ENCODE peak calls at places on chromosomes 3 and 15, in six cellular contexts. H is prostate gland; N is CD8-positive, alpha-beta T cell; X is uterus; S is H9; O is neural progenitor cell. E is an unnamed sample.

GRCh38 chr3:144879701-144880100 is 908.1 kb downstream of the DIPK2A start:
- DNase-seq in H (no peak), N (no peak), X (no peak), S (no peak), O (peak; percentile 4), E (no peak)

GRCh38 chr15:33045066-33045810 is 149.3 kb downstream of the FMN1 start:
- DNase-seq in H (no peak), N (no peak), X (no peak), S (no peak), O (no peak), E (no peak)

GRCh38 chr3:134437211-134437752 is 48.5 kb downstream of the ANAPC13 start:
- DNase-seq in H (no peak), N (no peak), X (no peak), S (no peak), O (no peak), E (no peak)

GRCh38 chr3:181555681-181556080 is 156.0 kb upstream of the SOX2 start:
- DNase-seq in H (no peak), N (no peak), X (no peak), S (no peak), O (no peak), E (no peak)

GRCh38 chr15:56866798-56867197 is 51.6 kb upstream of the TCF12 start:
- DNase-seq in H (no peak), N (no peak), X (no peak), S (no peak), O (no peak), E (no peak)

GRCh38 chr3:169524131-169524530 is 139.4 kb downstream of the MECOM start:
- DNase-seq in H (no peak), N (no peak), X (no peak), S (no peak), O (no peak), E (no peak)

GRCh38 chr15:88649753-88650551 is 11.1 kb downstream of the ISG20 start:
- DNase-seq in H (no peak), N (peak; percentile 9), X (peak; percentile 13), S (no peak), O (no peak), E (no peak)

GRCh38 chr3:59425371-59425770 is 375.5 kb upstream of the CFAP20DC start:
- DNase-seq in H (no peak), N (no peak), X (peak; percentile 66), S (no peak), O (no peak), E (peak; percentile 80)

GRCh38 chr3:32951410-32951811 is at the start of gene CCR4:
- DNase-seq in H (no peak), N (peak; percentile 64), X (no peak), S (no peak), O (no peak), E (no peak)

GRCh38 chr3:112813723-112814171 is 32.9 kb downstream of the CD200R1L start:
- DNase-seq in H (no peak), N (no peak), X (no peak), S (no peak), O (no peak), E (no peak)

GRCh38 chr15:49387471-49387870 is 35.6 kb upstream of the FGF7 start:
- DNase-seq in H (no peak), N (no peak), X (no peak), S (no peak), O (no peak), E (no peak)

GRCh38 chr3:151156618-151157216 is 46.3 kb downstream of the GPR171 start:
- DNase-seq in H (no peak), N (no peak), X (no peak), S (no peak), O (peak; percentile 85), E (peak; percentile 43)

GRCh38 chr3:23052230-23053019 is 150.7 kb upstream of the UBE2E2 start:
- DNase-seq in H (no peak), N (no peak), X (no peak), S (peak; percentile 76), O (peak; percentile 23), E (peak; percentile 59)

GRCh38 chr3:21919383-21919782 is 168.4 kb upstream of the ZNF385D start:
- DNase-seq in H (no peak), N (no peak), X (no peak), S (no peak), O (no peak), E (no peak)

GRCh38 chr3:52393131-52393807 is 51.6 kb downstream of the SEMA3G start:
- DNase-seq in H (no peak), N (no peak), X (no peak), S (no peak), O (no peak), E (no peak)

GRCh38 chr3:16885948-16886683 is 1.4 kb downstream of the PLCL2 start:
- DNase-seq in H (no peak), N (no peak), X (no peak), S (no peak), O (no peak), E (no peak)

GRCh38 chr3:20039082-20039764 is 1.0 kb upstream of the KAT2B start:
- DNase-seq in H (no peak), N (no peak), X (no peak), S (no peak), O (peak; percentile 35), E (no peak)

GRCh38 chr3:129837057-129837631 is 56.4 kb downstream of the TMCC1 start:
- DNase-seq in H (no peak), N (no peak), X (no peak), S (no peak), O (no peak), E (no peak)

GRCh38 chr3:196997311-196997710 is 28.7 kb upstream of the PIGZ start:
- DNase-seq in H (no peak), N (no peak), X (no peak), S (peak; percentile 22), O (no peak), E (no peak)

GRCh38 chr3:10417849-10418248 is 87.5 kb downstream of the ATP2B2 start:
- DNase-seq in H (no peak), N (no peak), X (no peak), S (no peak), O (peak; percentile 20), E (no peak)

GRCh38 chr15:89812126-89812846 is 2.4 kb downstream of the ANPEP start:
- DNase-seq in H (peak; percentile 87), N (no peak), X (no peak), S (no peak), O (no peak), E (no peak)

GRCh38 chr15:68151277-68151676 is 53.9 kb downstream of the CALML4 start:
- DNase-seq in H (no peak), N (no peak), X (no peak), S (no peak), O (no peak), E (peak; percentile 7)

GRCh38 chr3:43537206-43537605 is 84.6 kb downstream of the ANO10 start:
- DNase-seq in H (no peak), N (no peak), X (no peak), S (no peak), O (no peak), E (no peak)

GRCh38 chr15:80976851-80977250 is 12.8 kb downstream of the MESD start:
- DNase-seq in H (no peak), N (no peak), X (no peak), S (no peak), O (no peak), E (no peak)

GRCh38 chr3:11735638-11736037 is 91.9 kb upstream of the VGLL4 start:
- DNase-seq in H (no peak), N (no peak), X (no peak), S (no peak), O (no peak), E (no peak)
- TF ChIP-seq CTCF in H (no peak), N (no peak), X (no peak), S (no peak), O (no peak), E (no peak)

GRCh38 chr15:29448320-29448719 is 178.7 kb upstream of the NSMCE3 start:
- DNase-seq in H (no peak), N (no peak), X (no peak), S (no peak), O (no peak), E (no peak)

GRCh38 chr15:29452881-29453731 is 183.5 kb upstream of the NSMCE3 start:
- DNase-seq in H (no peak), N (no peak), X (no peak), S (no peak), O (no peak), E (no peak)

GRCh38 chr15:29449136-29449535 is 179.5 kb upstream of the NSMCE3 start:
- DNase-seq in H (no peak), N (no peak), X (no peak), S (peak; percentile 54), O (peak; percentile 65), E (peak; percentile 9)

GRCh38 chr15:29454506-29454905 is 184.9 kb upstream of the NSMCE3 start:
- DNase-seq in H (no peak), N (no peak), X (no peak), S (no peak), O (no peak), E (no peak)

DNA sequence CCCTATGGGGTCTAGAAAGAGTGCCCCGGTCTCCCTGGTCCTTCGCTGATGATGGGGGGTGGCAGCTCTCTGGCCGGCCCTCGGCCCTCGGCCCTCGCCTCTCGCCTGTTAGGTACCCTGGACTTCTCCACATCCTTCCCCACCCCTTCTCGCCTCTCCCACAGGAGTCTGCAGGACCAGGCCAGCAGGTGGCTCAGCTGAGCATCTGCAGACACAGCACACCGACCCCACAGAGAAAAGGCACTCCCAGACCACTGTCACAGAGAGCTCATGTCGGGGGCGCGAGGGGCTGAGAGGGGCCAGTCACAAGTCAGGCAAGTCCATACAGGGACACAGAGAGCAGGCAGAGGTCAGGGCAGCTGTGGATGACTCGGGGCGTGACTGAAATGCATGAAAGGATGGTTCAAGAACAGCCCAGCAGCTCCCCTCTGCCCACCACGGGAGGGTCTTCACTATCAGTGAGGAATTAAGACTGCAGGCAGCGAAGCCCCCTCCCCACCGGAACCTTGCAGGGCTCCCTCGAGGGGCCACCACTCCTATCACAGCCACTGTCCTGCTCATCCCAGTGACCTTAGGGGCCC is 181.7 kb upstream of the NSMCE3 start:
- DNase-seq in H (no peak), N (no peak), X (no peak), S (peak; percentile 75), O (peak; percentile 60), E (no peak)
- H3K27me3 ChIP-seq in H (no peaks in the 10 kb centered on the region), N (no peaks in the 10 kb centered on the region), X (no peaks in the 10 kb centered on the region), S (no peaks in the 10 kb centered on the region), O (no peaks in the 10 kb centered on the region), E (no peaks in the 10 kb centered on the region)

GRCh38 chr3:149489060-149489690 is 14.7 kb downstream of the TM4SF4 start:
- DNase-seq in H (no peak), N (no peak), X (no peak), S (peak; percentile 52), O (peak; percentile 61), E (no peak)
- TF ChIP-seq CTCF in H (peak; percentile 10), N (no peak), X (no peak), S (peak; percentile 82), O (peak; percentile 67), E (peak; percentile 85)

GRCh38 chr15:78341057-78341763 is 1.1 kb downstream of the CRABP1 start:
- DNase-seq in H (no peak), N (no peak), X (no peak), S (peak; percentile 78), O (peak; percentile 76), E (no peak)

GRCh38 chr15:78350058-78350457 is 9.9 kb downstream of the CRABP1 start:
- DNase-seq in H (no peak), N (no peak), X (no peak), S (no peak), O (no peak), E (no peak)

GRCh38 chr15:78347586-78348543 is 7.7 kb downstream of the CRABP1 start:
- DNase-seq in H (peak; percentile 52), N (no peak), X (no peak), S (no peak), O (peak; percentile 53), E (no peak)

GRCh38 chr15:78343431-78343830 is 3.3 kb downstream of the CRABP1 start:
- DNase-seq in H (no peak), N (no peak), X (no peak), S (no peak), O (peak; percentile 51), E (no peak)

GRCh38 chr15:78345726-78346125 is 5.6 kb downstream of the CRABP1 start:
- DNase-seq in H (no peak), N (no peak), X (no peak), S (no peak), O (no peak), E (no peak)
- H3K27me3 ChIP-seq in H (no peaks in the 10 kb centered on the region), N (peaks cover 7% of the 10 kb centered on the region), X (peaks cover 5% of the 10 kb centered on the region), S (no peaks in the 10 kb centered on the region), O (peaks cover 19% of the 10 kb centered on the region), E (peaks cover 57% of the 10 kb centered on the region)